ENCODE peak calls at places on chromosomes 12 and 14, in five cellular contexts. P is HTR-8/SVneo; I is KG1; O is stimulated activated CD8-positive, alpha-beta memory T cell treated with anti-CD3 and anti-CD28 coated beads, Interleukin-4, amount 100 ng/mL, for 24 hours; E is choroid plexus epithelial cell. Z is an unnamed sample.

GRCh38 chr12:64029013-64029857 is 184.7 kb downstream of the SRGAP1 start:
- DNase-seq in I (no peak), E (peak; percentile 61), O (no peak), P (peak; percentile 35), Z (peak; percentile 32)

GRCh38 chr12:132129007-132129406 is 15.1 kb downstream of the DDX51 start:
- DNase-seq in P (no peak), O (no peak), E (no peak), I (no peak), Z (no peak)

GRCh38 chr14:90755661-90756304 is 60.4 kb downstream of the TTC7B start:
- DNase-seq in P (no peak), I (no peak), E (peak; percentile 5), O (no peak), Z (no peak)

GRCh38 chr12:6697584-6698351 is 2.8 kb downstream of the PIANP start:
- DNase-seq in I (no peak), E (peak; percentile 66), O (no peak), P (peak; percentile 88), Z (peak; percentile 57)

GRCh38 chr12:62267490-62267889 is 7.3 kb downstream of the USP15 start:
- DNase-seq in I (no peak), P (no peak), E (no peak), O (no peak), Z (no peak)

GRCh38 chr12:26273811-26274210 is 78.4 kb downstream of the SSPN start:
- DNase-seq in O (no peak), E (no peak), I (no peak), P (no peak), Z (peak; percentile 45)

GRCh38 chr12:104792570-104792969 is 165.5 kb downstream of the SLC41A2 start:
- DNase-seq in I (no peak), O (no peak), E (peak; percentile 90), P (peak; percentile 37), Z (peak; percentile 80)

GRCh38 chr12:60644076-60644475 is 1048.2 kb downstream of the SLC16A7 start:
- DNase-seq in P (no peak), E (no peak), O (no peak), I (no peak), Z (no peak)

GRCh38 chr14:99625476-99625875 is 19.5 kb upstream of the HHIPL1 start:
- DNase-seq in P (no peak), I (no peak), O (no peak), E (no peak), Z (no peak)

GRCh38 chr12:77218278-77218677 is 152.9 kb upstream of the E2F7 start:
- DNase-seq in P (no peak), O (no peak), E (no peak), I (no peak), Z (no peak)

GRCh38 chr12:102966200-102966941 is 8.9 kb downstream of the ASCL1 start:
- DNase-seq in I (no peak), P (no peak), O (no peak), E (no peak), Z (no peak)